ENCODE peak calls at places on chromosomes 13 and 19, in eight cellular contexts. Q is type B pancreatic cell, Y is kidney, O is heart right ventricle, U is foreskin fibroblast, F is omental fat pad, B is AG09309, H is neural crest cell. X is an unnamed sample.

GRCh38 chr13:41075034-41075433 is 13.7 kb downstream of the WBP4 start:
- DNase-seq in F (no peak), Y (no peak), Q (no peak), U (peak), B (no peak), O (no peak), H (no peak), X (no peak)

GRCh38 chr13:94352057-94352456 is 127.4 kb downstream of the DCT start:
- DNase-seq in U (peak), F (no peak), O (no peak), H (no peak), Q (no peak), B (no peak), Y (no peak), X (no peak)

GRCh38 chr19:330503-330902 is 14.1 kb downstream of the MIER2 start:
- DNase-seq in Q (no peak), B (no peak), Y (no peak), F (no peak), H (no peak), U (no peak), O (no peak), X (no peak)

GRCh38 chr13:111093634-111094033 is 21.5 kb upstream of the ARHGEF7 start:
- DNase-seq in B (no peak), U (no peak), H (no peak), O (no peak), Q (no peak), Y (no peak), F (no peak), X (no peak)

GRCh38 chr19:37537391-37537947 is 30.7 kb downstream of the ZNF793 start:
- DNase-seq in U (no peak), B (no peak), Q (no peak), O (no peak), F (no peak), Y (no peak), H (no peak), X (no peak)

GRCh38 chr13:40193290-40194203 is 472.9 kb downstream of the FOXO1 start:
- DNase-seq in B (no peak), F (no peak), U (peak), O (no peak), H (no peak), Y (no peak), Q (no peak), X (no peak)

GRCh38 chr19:3229346-3229743 is 4.9 kb downstream of the CELF5 start:
- DNase-seq in F (no peak), Q (no peak), Y (no peak), O (no peak), U (no peak), H (no peak), B (no peak), X (no peak)

GRCh38 chr19:5259750-5260149 is 80.9 kb downstream of the PTPRS start:
- DNase-seq in B (no peak), O (no peak), Y (no peak), F (no peak), H (no peak), U (no peak), Q (no peak), X (no peak)

GRCh38 chr13:105278797-105279425 is 1256.6 kb downstream of the EFNB2 start:
- DNase-seq in B (no peak), U (no peak), Y (no peak), F (no peak), H (no peak), Q (no peak), O (no peak), X (no peak)

GRCh38 chr13:66994097-66994496 is 236.0 kb downstream of the PCDH9 start:
- DNase-seq in Q (peak), B (no peak), U (peak), O (peak), Y (peak), H (peak), F (no peak), X (no peak)

GRCh38 chr19:55352040-55352439 is 2.5 kb downstream of the COX6B2 start:
- DNase-seq in Q (no peak), B (no peak), Y (no peak), O (no peak), F (no peak), U (no peak), H (no peak), X (no peak)

GRCh38 chr13:97342136-97342535 is 91.8 kb upstream of the RAP2A start:
- DNase-seq in H (no peak), Y (no peak), B (no peak), U (no peak), Q (no peak), F (no peak), O (no peak), X (no peak)

GRCh38 chr13:54356209-54356608 is 1327.6 kb downstream of the OLFM4 start:
- DNase-seq in O (no peak), Y (no peak), U (no peak), H (no peak), B (no peak), Q (no peak), F (no peak), X (no peak)

GRCh38 chr19:12985049-12985776 is 10.1 kb upstream of the NFIX start:
- DNase-seq in F (no peak), Q (no peak), O (peak), Y (peak), H (no peak), U (peak), B (no peak), X (peak)

GRCh38 chr13:37427843-37428494 is 170.6 kb downstream of the POSTN start:
- DNase-seq in Y (no peak), H (no peak), U (no peak), B (no peak), O (no peak), Q (no peak), F (no peak), X (no peak)

GRCh38 chr13:50421457-50422130 is 406.4 kb downstream of the KCNRG start:
- DNase-seq in F (no peak), Q (no peak), Y (no peak), H (no peak), O (no peak), B (no peak), U (peak), X (no peak)

GRCh38 chr13:41981961-41982723 is 21.2 kb upstream of the VWA8 start:
- DNase-seq in H (no peak), B (no peak), O (no peak), Q (no peak), F (no peak), U (peak), Y (no peak), X (no peak)

GRCh38 chr13:114310961-114311360 is 3.3 kb upstream of the CHAMP1 start:
- DNase-seq in Q (no peak), F (no peak), B (no peak), Y (no peak), U (peak), O (no peak), H (no peak), X (no peak)

GRCh38 chr13:35157143-35157755 is 215.2 kb downstream of the NBEA start:
- DNase-seq in Q (no peak), Y (no peak), H (peak), F (no peak), U (peak), B (no peak), O (no peak), X (no peak)

GRCh38 chr13:77543711-77544110 is 8.2 kb downstream of the SCEL start:
- DNase-seq in Q (no peak), U (no peak), O (no peak), Y (no peak), B (no peak), F (no peak), H (no peak), X (no peak)

GRCh38 chr13:73673931-73674330 is 460.3 kb downstream of the KLF12 start:
- DNase-seq in U (no peak), Y (no peak), Q (no peak), B (no peak), O (no peak), F (no peak), H (no peak), X (no peak)

GRCh38 chr13:46347277-46347676 is 39.8 kb downstream of the RUBCNL start:
- DNase-seq in U (no peak), F (no peak), Y (no peak), O (no peak), Q (no peak), B (no peak), H (no peak), X (no peak)

GRCh38 chr13:98410591-98410990 is 166.3 kb downstream of the STK24 start:
- DNase-seq in U (no peak), F (no peak), Q (no peak), H (no peak), B (no peak), O (no peak), Y (no peak), X (no peak)

GRCh38 chr19:5693195-5694166 is 3.4 kb downstream of the RPL36 start:
- DNase-seq in F (no peak), H (no peak), Q (no peak), Y (no peak), U (no peak), O (peak), B (no peak), X (no peak)

GRCh38 chr19:27657271-27658051 is 1555.5 kb downstream of the UQCRFS1 start:
- DNase-seq in U (no peak), O (no peak), Q (peak), Y (no peak), F (no peak), H (no peak), B (no peak), X (no peak)

GRCh38 chr13:40600145-40600751 is 66.2 kb downstream of the FOXO1 start:
- DNase-seq in H (no peak), U (no peak), Y (no peak), F (no peak), B (no peak), Q (no peak), O (no peak), X (no peak)

GRCh38 chr19:19386373-19386869 is 19.1 kb upstream of the GATAD2A start:
- DNase-seq in F (no peak), Y (peak), B (no peak), O (no peak), Q (no peak), H (no peak), U (no peak), X (peak)

GRCh38 chr13:59533561-59534337 is 630.0 kb downstream of the DIAPH3 start:
- DNase-seq in Y (no peak), Q (no peak), O (no peak), B (no peak), F (no peak), U (no peak), H (no peak), X (no peak)

GRCh38 chr19:45526143-45526542 is 18.9 kb downstream of the VASP start:
- DNase-seq in B (no peak), F (no peak), O (peak), U (peak), Q (no peak), Y (peak), H (peak), X (no peak)

GRCh38 chr19:32580353-32580900 is 563 bp upstream of the PDCD5 start:
- DNase-seq in B (no peak), U (no peak), F (no peak), Y (no peak), H (no peak), Q (no peak), O (no peak), X (no peak)

GRCh38 chr19:40529093-40529954 is 47.3 kb upstream of the SHKBP1 start:
- DNase-seq in Y (peak), B (no peak), Q (peak), U (peak), O (peak), H (peak), F (peak), X (peak)

DNA sequence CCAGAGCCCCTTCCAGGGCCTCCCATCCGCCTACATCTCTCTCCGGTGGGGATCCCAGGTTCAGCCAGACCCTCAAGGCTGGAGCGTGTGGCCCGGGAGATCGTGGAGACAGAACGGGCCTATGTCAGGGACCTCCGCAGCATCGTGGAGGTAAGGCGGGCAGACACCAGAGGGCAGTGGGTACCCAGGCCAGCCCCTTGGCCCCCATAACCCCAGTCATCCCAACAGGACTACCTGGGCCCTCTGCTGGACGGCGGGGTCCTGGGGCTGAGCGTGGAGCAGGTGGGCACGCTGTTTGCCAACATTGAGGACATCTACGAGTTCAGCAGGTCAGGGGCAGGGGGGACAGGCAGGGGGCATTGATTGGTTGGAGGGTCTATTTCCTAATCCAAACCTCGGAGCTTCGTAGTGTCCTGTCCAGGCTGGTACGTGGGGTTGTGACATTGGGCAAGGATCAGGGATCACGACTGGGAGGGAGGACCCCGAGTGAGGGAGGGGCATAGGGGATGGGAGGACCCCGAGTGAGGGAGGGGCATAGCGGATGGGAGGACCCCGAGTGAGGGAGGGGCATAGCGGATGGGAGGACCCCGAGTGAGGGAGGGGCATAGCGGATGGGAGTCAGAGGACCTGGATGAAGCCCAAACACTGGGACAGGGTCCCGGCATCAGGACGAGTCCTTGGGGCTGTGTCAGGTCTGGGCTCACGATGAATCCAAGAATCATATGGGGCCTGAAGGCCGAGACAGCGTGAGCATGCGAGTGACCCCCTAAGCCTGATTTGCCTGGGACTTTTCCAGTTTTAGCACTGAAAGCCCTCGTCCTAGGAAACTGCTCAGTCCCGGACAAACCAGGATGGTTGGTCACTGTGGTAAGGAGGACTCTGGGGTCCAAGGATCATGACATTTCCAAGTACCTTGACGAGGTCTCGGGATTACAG is 2.9 kb downstream of the PLEKHG2 start:
- DNase-seq in O (no peak), H (no peak), F (no peak), Q (no peak), B (no peak), Y (no peak), U (no peak), X (no peak)
- TF ChIP-seq CTCF in O (no peak), H (no peak), F (no peak), Q (no peak), B (peak), Y (no peak), U (no peak), X (no peak)

GRCh38 chr13:108897955-108898354 is 268.5 kb downstream of the MYO16 start:
- DNase-seq in F (no peak), U (no peak), B (no peak), H (no peak), Y (no peak), Q (no peak), O (no peak), X (no peak)

DNA sequence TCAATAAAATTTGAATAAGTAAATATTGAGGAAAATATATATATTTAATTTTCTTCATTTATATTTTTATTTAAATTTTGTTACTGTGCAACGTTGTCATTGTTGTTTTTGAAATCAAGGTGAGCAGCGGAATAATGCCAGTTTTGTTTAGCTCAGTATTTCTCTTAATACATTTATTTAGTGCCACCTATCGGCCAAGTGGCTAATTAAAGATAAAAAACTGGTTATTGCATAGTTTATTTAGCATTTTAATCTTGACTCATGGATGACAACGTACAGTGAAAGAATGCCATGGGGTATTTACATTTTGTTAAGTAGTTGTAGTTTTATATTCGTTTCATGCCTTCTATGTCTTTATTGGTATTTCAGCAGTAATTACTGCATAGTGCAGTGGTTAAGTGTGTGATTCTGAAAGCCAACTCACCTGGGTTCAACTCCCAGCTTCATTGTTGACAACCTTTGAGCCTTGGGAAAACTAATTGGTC is 265.9 kb downstream of the MYO16 start:
- DNase-seq in F (no peak), U (peak), Q (no peak), Y (no peak), H (no peak), B (no peak), O (no peak), X (no peak)
- TF ChIP-seq CTCF in F (no peak), U (peak), Q (peak), Y (peak), H (peak), B (peak), O (peak), X (peak)

GRCh38 chr19:16659832-16660708 is at the start of gene SMIM7:
- DNase-seq in H (peak), Q (peak), B (peak), F (peak), Y (peak), O (peak), U (peak), X (peak)
- TF ChIP-seq CTCF in H (no peak), Q (peak), B (no peak), F (no peak), Y (no peak), O (peak), U (no peak), X (no peak)

GRCh38 chr19:2097330-2098327 is 914 bp downstream of the IZUMO4 start:
- DNase-seq in F (no peak), B (no peak), Y (no peak), U (no peak), O (no peak), Q (no peak), H (no peak), X (no peak)

GRCh38 chr19:2099054-2099501 is 2.4 kb downstream of the IZUMO4 start:
- DNase-seq in Y (no peak), F (no peak), B (no peak), U (peak), H (no peak), O (no peak), Q (no peak), X (no peak)

GRCh38 chr19:2099937-2100718 is 3.4 kb downstream of the IZUMO4 start:
- DNase-seq in F (no peak), Y (no peak), Q (no peak), U (no peak), H (no peak), B (no peak), O (no peak), X (no peak)

GRCh38 chr19:2095338-2095938 is 688 bp downstream of the MOB3A start:
- DNase-seq in O (no peak), B (no peak), Y (no peak), U (no peak), H (no peak), F (no peak), Q (no peak), X (no peak)

GRCh38 chr19:2096543-2097329 is at the start of gene IZUMO4:
- DNase-seq in F (peak), Y (peak), Q (peak), B (peak), H (peak), O (peak), U (peak), X (peak)
- TF ChIP-seq CTCF in F (no peak), Y (peak), Q (peak), B (peak), H (peak), O (peak), U (peak), X (peak)